ENCODE peak calls at places on chromosomes 13 and 19, in ten cellular contexts. W is fibroblast of mammary gland, M is DMS53, V is DMS 273 treated with DMSO at 0.1 percent for 48 hours, Z is GF-D8, E is GM12892, H is activated T-cell treated with anti-CD3 and anti-CD28 coated beads for 1 hour, Q is left lobe of liver, Y is psoas muscle, B is G401. X is an unnamed sample.

GRCh38 chr13:23848639-23849282 is 40.4 kb downstream of the MIPEP start:
- DNase-seq in E (no peak), H (no peak), W (no peak), V (no peak), M (no peak), B (no peak), Z (no peak), Y (no peak), Q (no peak), X (no peak)

GRCh38 chr13:43936630-43937029 is 56.9 kb downstream of the LACC1 start:
- DNase-seq in Q (no peak), B (no peak), W (no peak), E (no peak), V (no peak), Y (no peak), H (no peak), Z (no peak), M (no peak), X (no peak)

GRCh38 chr19:5114713-5115112 is 145.8 kb downstream of the KDM4B start:
- DNase-seq in E (no peak), W (no peak), M (no peak), V (no peak), H (no peak), Q (peak; percentile 80), B (peak; percentile 33), Y (no peak), Z (no peak), X (peak; percentile 54)

GRCh38 chr19:38196948-38197656 is 26.9 kb downstream of the DPF1 start:
- DNase-seq in E (no peak), Z (no peak), B (no peak), M (no peak), H (no peak), V (no peak), Q (no peak), W (no peak), Y (no peak), X (no peak)

GRCh38 chr19:47644743-47645499 is 36.0 kb downstream of the BICRA start:
- DNase-seq in W (no peak), Y (no peak), Q (no peak), H (no peak), V (no peak), B (peak; percentile 69), Z (no peak), M (no peak), E (no peak), X (no peak)

GRCh38 chr13:52785721-52786120 is 46.1 kb upstream of the CNMD start:
- DNase-seq in V (no peak), B (no peak), H (no peak), Q (no peak), E (no peak), W (no peak), M (peak; percentile 26), Z (no peak), Y (no peak), X (no peak)

GRCh38 chr19:35353635-35354034 is 4.6 kb upstream of the FFAR3 start:
- DNase-seq in Q (peak; percentile 16), B (no peak), M (no peak), V (no peak), H (no peak), W (peak; percentile 19), Y (no peak), Z (no peak), E (no peak), X (no peak)

GRCh38 chr19:1211494-1212234 is 6.1 kb downstream of the STK11 start:
- DNase-seq in Z (no peak), B (peak; percentile 60), W (peak; percentile 86), Q (peak; percentile 87), E (no peak), V (no peak), H (no peak), Y (peak; percentile 49), M (no peak), X (peak; percentile 93)

GRCh38 chr19:32404213-32404938 is 1.2 kb upstream of the DPY19L3 start:
- DNase-seq in Q (no peak), E (no peak), M (no peak), V (no peak), B (peak; percentile 23), Z (no peak), H (no peak), Y (no peak), W (peak; percentile 29), X (peak; percentile 9)

GRCh38 chr13:110520431-110521295 is 40.9 kb downstream of the RAB20 start:
- DNase-seq in Q (peak; percentile 92), E (no peak), H (no peak), Z (peak; percentile 98), M (no peak), W (peak; percentile 86), Y (peak; percentile 86), V (no peak), B (peak; percentile 25), X (peak; percentile 60)

GRCh38 chr19:28049875-28050274 is 1163.1 kb downstream of the UQCRFS1 start:
- DNase-seq in M (no peak), V (no peak), H (no peak), W (no peak), Z (no peak), B (no peak), E (no peak), Y (no peak), Q (no peak), X (no peak)

GRCh38 chr19:42292042-42292960 is 9.6 kb upstream of the PRR19 start:
- DNase-seq in B (no peak), Z (no peak), M (no peak), Y (peak; percentile 9), H (no peak), V (no peak), E (no peak), Q (no peak), W (no peak), X (no peak)

X was measured in pancreas.